ENCODE peak calls at places on chromosomes 3 and 15, in nine cellular contexts. R, W, E, H, Y, N, D, L and X are unnamed samples.

GRCh38 chr3:167032267-167032876 is 347.7 kb downstream of the ZBBX start:
- DNase-seq in N (no peak), E (no peak), L (no peak), R (peak), Y (no peak), W (no peak), H (peak), D (no peak), X (no peak)

GRCh38 chr3:13715961-13716360 is 163.9 kb downstream of the WNT7A start:
- DNase-seq in D (no peak), Y (no peak), L (no peak), R (no peak), N (no peak), H (no peak), E (no peak), W (no peak), X (no peak)

GRCh38 chr3:132232231-132232792 is 84.9 kb upstream of the ACP3 start:
- DNase-seq in E (no peak), H (peak), W (no peak), N (no peak), D (no peak), L (no peak), Y (no peak), R (peak), X (no peak)

GRCh38 chr3:195580733-195581443 is 2.9 kb downstream of the APOD start:
- DNase-seq in H (peak), Y (peak), L (peak), R (peak), N (no peak), W (no peak), D (peak), E (no peak), X (no peak)

GRCh38 chr3:184337315-184337714 is at the start of gene FAM131A:
- DNase-seq in Y (no peak), L (no peak), R (peak), W (no peak), D (peak), H (no peak), E (no peak), N (no peak), X (no peak)

GRCh38 chr3:10475983-10476382 is 29.4 kb downstream of the ATP2B2 start:
- DNase-seq in L (no peak), R (no peak), N (no peak), E (no peak), H (no peak), Y (no peak), W (no peak), D (no peak), X (no peak)

GRCh38 chr3:127097516-127097915 is 95.4 kb upstream of the PRR23E start:
- DNase-seq in Y (no peak), L (no peak), N (no peak), E (no peak), D (no peak), W (no peak), H (no peak), R (no peak), X (no peak)

GRCh38 chr3:71681224-71681668 is 44.0 kb downstream of the EIF4E3 start:
- DNase-seq in Y (no peak), N (peak), L (peak), D (peak), H (peak), W (peak), R (peak), E (peak), X (no peak)

GRCh38 chr3:10703875-10704274 is 112.2 kb upstream of the SLC6A11 start:
- DNase-seq in N (no peak), E (no peak), D (no peak), Y (no peak), R (peak), L (no peak), H (peak), W (peak), X (no peak)

GRCh38 chr15:68436680-68437079 is 4.7 kb upstream of the ITGA11 start:
- DNase-seq in N (no peak), Y (no peak), L (no peak), W (no peak), E (no peak), H (no peak), R (no peak), D (no peak), X (no peak)

GRCh38 chr3:170804095-170804494 is 65.9 kb downstream of the RPL22L1 start:
- DNase-seq in Y (no peak), L (no peak), R (no peak), D (no peak), W (no peak), N (no peak), E (no peak), H (no peak), X (no peak)

GRCh38 chr15:72271895-72272212 is 500 bp downstream of the PARP6 start:
- DNase-seq in W (peak), Y (no peak), D (peak), E (no peak), N (no peak), H (peak), L (no peak), R (peak), X (no peak)

GRCh38 chr3:89586676-89587075 is 479.3 kb downstream of the EPHA3 start:
- DNase-seq in R (no peak), E (no peak), W (no peak), Y (no peak), N (no peak), D (no peak), H (no peak), L (no peak), X (no peak)

GRCh38 chr3:185824051-185824466 is 783 bp downstream of the IGF2BP2 start:
- DNase-seq in D (no peak), E (no peak), W (no peak), L (no peak), H (no peak), N (no peak), Y (no peak), R (no peak), X (peak)

GRCh38 chr15:72306211-72306785 is 13.7 kb downstream of the CELF6 start:
- DNase-seq in L (no peak), Y (no peak), E (no peak), W (peak), D (peak), R (peak), N (peak), H (peak), X (no peak)

GRCh38 chr3:42865256-42865655 is 10.4 kb downstream of the CYP8B1 start:
- DNase-seq in Y (no peak), W (no peak), D (no peak), E (no peak), N (no peak), H (no peak), L (no peak), R (no peak), X (no peak)

GRCh38 chr15:42373274-42373673 is 14.0 kb downstream of the CAPN3 start:
- DNase-seq in R (peak), L (no peak), Y (no peak), H (no peak), N (no peak), E (no peak), D (no peak), W (no peak), X (no peak)

GRCh38 chr3:66405701-66406091 is 95.1 kb downstream of the LRIG1 start:
- DNase-seq in N (no peak), W (no peak), H (peak), E (no peak), D (peak), Y (no peak), R (peak), L (peak), X (no peak)

GRCh38 chr3:414063-414462 is 217.5 kb downstream of the CHL1 start:
- DNase-seq in Y (no peak), H (peak), L (no peak), N (no peak), D (no peak), W (no peak), R (peak), E (no peak), X (no peak)

GRCh38 chr3:82281205-82281604 is 519.8 kb upstream of the GBE1 start:
- DNase-seq in L (no peak), R (no peak), H (peak), D (no peak), W (no peak), Y (no peak), E (no peak), N (no peak), X (peak)

GRCh38 chr3:128804017-128804816 is 75.2 kb upstream of the ACAD9 start:
- DNase-seq in D (no peak), L (no peak), E (peak), W (peak), H (peak), N (peak), Y (no peak), R (peak), X (no peak)

GRCh38 chr3:124260206-124260915 is 268.4 kb upstream of the ROPN1 start:
- DNase-seq in N (no peak), L (peak), D (no peak), E (no peak), R (peak), H (peak), Y (no peak), W (no peak), X (no peak)

GRCh38 chr3:15292765-15293522 is 39.4 kb downstream of the SH3BP5 start:
- DNase-seq in N (no peak), W (no peak), L (no peak), H (peak), D (no peak), Y (no peak), E (no peak), R (peak), X (no peak)

GRCh38 chr3:157650699-157651098 is 147.5 kb upstream of the VEPH1 start:
- DNase-seq in R (no peak), D (no peak), N (no peak), E (no peak), L (no peak), Y (no peak), W (no peak), H (no peak), X (no peak)

GRCh38 chr15:82122754-82123400 is 77.1 kb upstream of the MEX3B start:
- DNase-seq in R (peak), E (no peak), D (no peak), H (peak), N (no peak), Y (no peak), W (no peak), L (peak), X (no peak)

GRCh38 chr15:26873846-26874245 is 7.0 kb downstream of the GABRA5 start:
- DNase-seq in H (peak), R (peak), W (no peak), N (no peak), E (no peak), Y (no peak), D (peak), L (no peak), X (no peak)

GRCh38 chr3:52798978-52799476 is 4.4 kb downstream of the ITIH3 start:
- DNase-seq in N (no peak), H (no peak), L (no peak), Y (no peak), R (no peak), W (peak), D (no peak), E (no peak), X (peak)

GRCh38 chr15:98727115-98728040 is 79.0 kb downstream of the IGF1R start:
- DNase-seq in L (peak), H (peak), D (no peak), Y (no peak), N (no peak), E (no peak), W (no peak), R (peak), X (peak)

GRCh38 chr3:58176827-58177489 is 33.8 kb downstream of the DNASE1L3 start:
- DNase-seq in D (no peak), L (no peak), H (no peak), Y (no peak), W (no peak), N (no peak), R (no peak), E (no peak), X (no peak)

GRCh38 chr3:11434017-11434526 is 161.9 kb downstream of the ATG7 start:
- DNase-seq in D (peak), R (peak), H (peak), Y (peak), E (no peak), W (no peak), L (peak), N (no peak), X (no peak)

GRCh38 chr3:17431004-17431403 is 311.4 kb downstream of the TBC1D5 start:
- DNase-seq in D (no peak), N (no peak), L (no peak), W (peak), H (peak), E (no peak), R (peak), Y (no peak), X (no peak)

GRCh38 chr3:72320096-72320910 is 527.9 kb downstream of the SHQ1 start:
- DNase-seq in L (no peak), E (no peak), H (no peak), R (no peak), W (no peak), N (no peak), D (no peak), Y (no peak), X (no peak)

GRCh38 chr15:58552505-58553364 is 120.9 kb downstream of the LIPC start:
- DNase-seq in E (no peak), R (peak), N (no peak), L (no peak), W (no peak), D (no peak), H (peak), Y (no peak), X (no peak)

GRCh38 chr15:51758645-51759044 is 7.2 kb downstream of the TMOD2 start:
- DNase-seq in Y (peak), H (peak), E (no peak), W (no peak), R (peak), L (no peak), N (no peak), D (peak), X (no peak)